ENCODE peak calls at places on chromosomes 2 and 18, in ten cellular contexts. E is heart left ventricle, G is nephron progenitor cell, A is AG04449, C is HFFc6, M is mammary epithelial cell, Q is psoas muscle, X is endothelial cell, S is pancreas, H is lower lobe of right lung. Y is an unnamed sample.

GRCh38 chr2:62747169-62747568 is 41.7 kb downstream of the EHBP1 start:
- DNase-seq in H (no peak), G (no peak), E (no peak), M (no peak), A (no peak), X (no peak), C (no peak), Q (no peak), S (no peak), Y (no peak)

GRCh38 chr2:200735061-200735460 is 76.6 kb upstream of the BZW1 start:
- DNase-seq in X (no peak), S (no peak), M (no peak), H (no peak), C (no peak), A (no peak), E (no peak), G (no peak), Q (no peak), Y (no peak)

GRCh38 chr2:142533083-142533482 is 344.4 kb upstream of the KYNU start:
- DNase-seq in G (no peak), H (no peak), M (no peak), X (no peak), Q (no peak), A (no peak), S (no peak), E (no peak), C (no peak), Y (no peak)

GRCh38 chr2:88122141-88122884 is 5.5 kb downstream of the FABP1 start:
- DNase-seq in M (no peak), C (no peak), Q (no peak), H (no peak), S (no peak), G (no peak), A (no peak), E (no peak), X (no peak), Y (no peak)

GRCh38 chr2:9757430-9758287 is 85.6 kb upstream of the TAF1B start:
- DNase-seq in S (no peak), X (peak; percentile 39), G (peak; percentile 59), M (no peak), C (peak; percentile 17), Q (peak; percentile 73), A (no peak), E (peak; percentile 78), H (no peak), Y (no peak)

GRCh38 chr2:188784269-188784762 is 189.9 kb upstream of the COL3A1 start:
- DNase-seq in C (no peak), A (no peak), M (no peak), Q (no peak), E (no peak), X (no peak), H (no peak), S (no peak), G (no peak), Y (no peak)

GRCh38 chr18:11861583-11862288 is 10.5 kb downstream of the CHMP1B start:
- DNase-seq in S (no peak), Q (no peak), X (no peak), A (no peak), G (no peak), E (no peak), H (no peak), C (no peak), M (no peak), Y (no peak)

GRCh38 chr2:145752091-145752806 is 1232.3 kb upstream of the ZEB2 start:
- DNase-seq in E (no peak), Q (no peak), C (peak; percentile 78), G (peak; percentile 4), H (peak; percentile 47), M (peak; percentile 65), A (peak; percentile 34), S (peak; percentile 25), X (peak; percentile 11), Y (peak; percentile 61)

GRCh38 chr2:132909427-132909826 is 239.4 kb upstream of the LYPD1 start:
- DNase-seq in C (no peak), H (no peak), A (no peak), G (no peak), X (no peak), M (peak; percentile 14), Q (no peak), S (no peak), E (no peak), Y (peak; percentile 13)

GRCh38 chr2:132910432-132910831 is 240.4 kb upstream of the LYPD1 start:
- DNase-seq in X (no peak), C (no peak), A (no peak), E (no peak), H (no peak), G (no peak), S (no peak), M (no peak), Q (no peak), Y (no peak)

GRCh38 chr2:132915812-132916211 is 245.8 kb upstream of the LYPD1 start:
- DNase-seq in X (no peak), C (no peak), H (no peak), S (no peak), E (no peak), M (no peak), A (no peak), Q (no peak), G (no peak), Y (no peak)

GRCh38 chr2:132916219-132916618 is 246.2 kb upstream of the LYPD1 start:
- DNase-seq in Q (no peak), C (no peak), S (no peak), X (no peak), E (no peak), G (no peak), H (no peak), M (no peak), A (no peak), Y (no peak)

GRCh38 chr2:132911726-132912724 is 242.0 kb upstream of the LYPD1 start:
- DNase-seq in E (no peak), A (no peak), M (no peak), X (no peak), S (peak; percentile 8), Q (no peak), G (peak; percentile 79), C (no peak), H (no peak), Y (no peak)
- TF ChIP-seq CTCF in E (no peak), A (no peak), M (no peak), X (no peak), S (no peak), Q (no peak), G (no peak), C (peak; percentile 18), H (no peak), Y (peak; percentile 9)

GRCh38 chr18:61579581-61579980 is 246.4 kb downstream of the CDH20 start:
- DNase-seq in Q (no peak), G (no peak), M (no peak), C (no peak), S (no peak), E (no peak), H (no peak), X (no peak), A (no peak), Y (no peak)
- TF ChIP-seq CTCF in Q (no peak), G (no peak), M (no peak), C (no peak), S (no peak), E (no peak), H (no peak), X (no peak), A (no peak), Y (no peak)

DNA sequence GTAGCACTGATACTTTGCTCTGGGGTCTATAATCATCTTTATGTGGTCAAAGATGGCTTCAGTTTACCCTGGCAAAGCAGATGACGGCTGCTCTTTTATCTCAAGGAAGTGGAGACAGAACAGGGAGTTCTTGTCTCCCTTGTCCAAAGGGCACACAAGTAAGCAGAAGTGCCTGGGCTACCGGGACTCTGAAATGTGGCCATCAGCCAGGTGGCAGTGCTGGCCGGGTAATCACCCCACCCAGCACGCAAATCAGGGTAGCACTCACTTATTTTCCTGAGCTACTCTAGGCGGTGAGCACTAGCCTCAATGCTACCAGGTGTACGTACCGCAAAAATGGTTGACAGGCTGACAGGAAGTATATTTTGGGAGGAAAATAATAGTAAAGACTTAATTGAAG is 119.7 kb upstream of the ETAA1 start:
- DNase-seq in M (no peak), X (no peak), H (no peak), Q (no peak), C (no peak), A (no peak), G (no peak), S (peak; percentile 15), E (no peak), Y (no peak)
- TF ChIP-seq CTCF in M (no peak), X (no peak), H (no peak), Q (no peak), C (no peak), A (no peak), G (no peak), S (no peak), E (no peak), Y (no peak)

GRCh38 chr2:2847131-2847740 is 516.2 kb upstream of the MYT1L start:
- DNase-seq in A (no peak), M (no peak), E (no peak), Q (peak; percentile 34), C (no peak), H (no peak), X (no peak), G (no peak), S (peak; percentile 68), Y (no peak)

GRCh38 chr2:2845267-2845666 is 514.2 kb upstream of the MYT1L start:
- DNase-seq in E (no peak), X (no peak), S (no peak), M (no peak), C (no peak), G (no peak), H (no peak), A (no peak), Q (no peak), Y (no peak)

GRCh38 chr2:2848198-2848597 is 517.1 kb upstream of the MYT1L start:
- DNase-seq in A (no peak), C (no peak), H (no peak), S (no peak), E (no peak), X (no peak), Q (no peak), G (no peak), M (no peak), Y (no peak)

GRCh38 chr2:2845796-2846315 is 514.8 kb upstream of the MYT1L start:
- DNase-seq in A (no peak), G (no peak), S (no peak), X (no peak), H (no peak), Q (no peak), M (no peak), C (no peak), E (no peak), Y (no peak)

DNA sequence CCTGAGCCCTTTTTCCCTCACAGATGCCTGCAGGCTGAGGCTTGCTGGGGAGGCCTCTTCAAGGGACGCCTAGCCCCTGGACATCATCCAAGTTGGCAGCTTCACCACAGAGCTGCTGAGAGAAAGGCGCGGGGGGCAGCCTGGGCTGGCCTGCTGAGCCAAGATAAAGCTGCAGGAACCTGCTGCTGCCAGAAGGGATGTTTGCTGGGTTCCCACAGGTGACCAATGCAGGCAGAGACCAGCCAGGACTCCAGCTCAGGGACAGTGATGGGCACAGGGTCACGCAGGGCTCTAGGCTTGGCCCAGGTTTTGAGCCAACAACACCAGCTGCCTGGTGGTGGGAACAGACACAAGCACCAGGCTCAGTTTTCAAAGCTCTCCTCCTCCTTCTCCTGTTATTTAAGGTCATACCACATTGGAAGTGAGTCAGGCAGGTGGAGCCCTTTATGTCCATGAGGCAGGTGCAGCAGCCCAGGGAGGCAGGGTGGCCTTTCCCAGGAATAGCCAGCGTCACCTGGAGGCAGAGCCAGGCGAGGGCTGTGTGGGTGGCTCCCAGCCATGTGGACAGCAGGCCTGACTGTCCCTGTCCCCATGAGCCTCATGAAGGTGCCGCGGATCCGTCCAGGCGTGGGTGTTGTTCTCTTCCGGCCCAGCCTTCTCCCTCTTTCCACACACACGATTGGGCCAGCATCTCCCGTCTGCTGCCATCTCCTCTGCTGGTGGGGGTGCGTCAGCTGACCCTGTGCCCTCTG is 515.5 kb upstream of the MYT1L start:
- DNase-seq in Q (peak; percentile 72), M (peak; percentile 5), X (no peak), G (peak; percentile 33), C (no peak), S (peak; percentile 94), H (no peak), E (peak; percentile 60), A (no peak), Y (no peak)
- TF ChIP-seq CTCF in Q (no peak), M (no peak), X (no peak), G (no peak), C (no peak), S (no peak), H (no peak), E (no peak), A (no peak), Y (no peak)

Y was measured in AG09309.